ENCODE peak calls at places on chromosomes 3 and 15, in four cellular contexts. One of them, this sample, is unnamed.

GRCh38 chr3:197749315-197749600 is 425 bp upstream of the FYTTD1 start:
- DNase-seq in K562: peak; percentile 47
- DNase-seq in HepG2: no peak
- DNase-seq in H1: no peak
- DNase-seq in this sample: peak; percentile 35

GRCh38 chr3:47661121-47661752 is 82.6 kb upstream of the CSPG5 start:
- DNase-seq in K562: no peak
- DNase-seq in HepG2: no peak
- DNase-seq in H1: no peak
- DNase-seq in this sample: no peak

GRCh38 chr15:62506217-62506805 is 341.2 kb upstream of the C2CD4B start:
- DNase-seq in K562: no peak
- DNase-seq in HepG2: peak; percentile 78
- DNase-seq in H1: no peak
- DNase-seq in this sample: no peak

GRCh38 chr15:27694506-27695077 is 404.5 kb downstream of the OCA2 start:
- DNase-seq in H1: no peak
- DNase-seq in K562: no peak
- DNase-seq in HepG2: peak; percentile 9
- DNase-seq in this sample: no peak

GRCh38 chr3:195030791-195031321 is 240.1 kb downstream of the XXYLT1 start:
- DNase-seq in H1: no peak
- DNase-seq in K562: no peak
- DNase-seq in HepG2: peak; percentile 74
- DNase-seq in this sample: no peak

GRCh38 chr15:42523331-42523730 is 25.3 kb downstream of the LRRC57 start:
- DNase-seq in H1: no peak
- DNase-seq in HepG2: no peak
- DNase-seq in K562: no peak
- DNase-seq in this sample: no peak

GRCh38 chr15:84955089-84955848 is 26.4 kb upstream of the PDE8A start:
- DNase-seq in HepG2: peak; percentile 71
- DNase-seq in H1: peak; percentile 70
- DNase-seq in K562: peak; percentile 65
- DNase-seq in this sample: peak; percentile 67

GRCh38 chr15:72800819-72801481 is 17.4 kb upstream of the ADPGK start:
- DNase-seq in K562: no peak
- DNase-seq in H1: no peak
- DNase-seq in HepG2: no peak
- DNase-seq in this sample: no peak

GRCh38 chr15:67125589-67126502 is 60.4 kb downstream of the SMAD3 start:
- DNase-seq in K562: peak; percentile 42
- DNase-seq in H1: no peak
- DNase-seq in HepG2: no peak
- DNase-seq in this sample: peak; percentile 86

GRCh38 chr15:56820333-56820732 is 87.0 kb upstream of the ZNF280D start:
- DNase-seq in HepG2: no peak
- DNase-seq in K562: no peak
- DNase-seq in H1: no peak
- DNase-seq in this sample: no peak

GRCh38 chr15:56824174-56824573 is 90.9 kb upstream of the ZNF280D start:
- DNase-seq in H1: no peak
- DNase-seq in HepG2: no peak
- DNase-seq in K562: no peak
- DNase-seq in this sample: no peak

GRCh38 chr15:56817266-56817665 is 84.0 kb upstream of the ZNF280D start:
- DNase-seq in HepG2: no peak
- DNase-seq in K562: no peak
- DNase-seq in H1: no peak
- DNase-seq in this sample: no peak

GRCh38 chr15:56817690-56818089 is 84.4 kb upstream of the ZNF280D start:
- DNase-seq in H1: no peak
- DNase-seq in HepG2: no peak
- DNase-seq in K562: no peak
- DNase-seq in this sample: no peak

GRCh38 chr15:56821721-56822425 is 88.6 kb upstream of the ZNF280D start:
- DNase-seq in K562: peak; percentile 35
- DNase-seq in H1: peak; percentile 59
- DNase-seq in HepG2: peak; percentile 43
- DNase-seq in this sample: peak; percentile 48
- TF ChIP-seq FOSL1 in K562: no peak
- TF ChIP-seq FOSL1 in H1: no peak
- TF ChIP-seq FOSL1 in HepG2: no peak
- TF ChIP-seq FOSL1 in this sample: no peak

DNA sequence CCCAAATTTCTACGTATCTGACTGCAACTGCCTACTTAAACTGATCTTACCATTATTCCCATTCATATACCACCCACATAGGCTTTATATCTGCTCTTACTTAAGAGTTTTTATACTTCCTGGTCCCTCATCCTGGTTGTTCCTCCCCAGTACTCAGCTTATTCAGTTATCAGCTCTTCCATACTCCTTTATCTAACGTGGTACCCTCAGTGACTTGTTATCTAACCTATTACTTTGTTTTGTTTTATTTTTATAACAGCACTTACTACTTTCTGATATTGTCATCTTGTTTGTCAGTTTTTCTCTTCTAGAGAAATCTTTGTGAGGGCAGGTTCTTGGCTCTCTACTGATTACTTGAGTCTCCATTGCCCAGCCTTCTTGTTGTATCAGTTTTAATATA is 100.6 kb downstream of the ZNF609 start:
- DNase-seq in K562: peak; percentile 16
- DNase-seq in HepG2: no peak
- DNase-seq in H1: no peak
- DNase-seq in this sample: no peak
- TF ChIP-seq FOSL1 in K562: no peak
- TF ChIP-seq FOSL1 in HepG2: no peak
- TF ChIP-seq FOSL1 in H1: no peak
- TF ChIP-seq FOSL1 in this sample: no peak

GRCh38 chr3:38984731-38985130 is 67.0 kb downstream of the SCN11A start:
- DNase-seq in K562: no peak
- DNase-seq in HepG2: no peak
- DNase-seq in H1: no peak
- DNase-seq in this sample: no peak
- TF ChIP-seq FOSL1 in K562: no peak
- TF ChIP-seq FOSL1 in HepG2: no peak
- TF ChIP-seq FOSL1 in H1: no peak
- TF ChIP-seq FOSL1 in this sample: no peak

DNA sequence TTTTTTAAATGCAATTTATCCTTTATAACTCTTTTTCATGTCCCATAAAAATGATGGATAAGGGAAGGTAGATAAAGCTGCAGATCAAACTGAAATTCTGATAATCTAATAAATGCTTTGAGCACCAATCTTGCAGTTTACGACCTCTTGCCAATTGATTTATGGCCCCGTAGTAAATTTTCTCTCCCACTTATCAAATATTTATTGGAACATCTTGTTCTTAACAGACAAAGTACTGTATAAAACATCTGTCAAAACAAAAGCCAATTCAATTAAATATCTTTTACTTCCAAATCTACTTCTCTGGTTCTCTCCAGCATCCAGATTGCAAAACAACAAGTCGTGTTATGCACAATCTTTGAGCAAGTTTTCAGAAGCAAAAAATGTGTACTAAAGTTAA is 34.6 kb downstream of the POLR2M start:
- DNase-seq in K562: no peak
- DNase-seq in HepG2: no peak
- DNase-seq in H1: no peak
- DNase-seq in this sample: no peak
- TF ChIP-seq FOSL1 in K562: no peak
- TF ChIP-seq FOSL1 in HepG2: no peak
- TF ChIP-seq FOSL1 in H1: no peak
- TF ChIP-seq FOSL1 in this sample: no peak

GRCh38 chr15:69554321-69554961 is 101.8 kb downstream of the RPLP1 start:
- DNase-seq in H1: no peak
- DNase-seq in HepG2: peak; percentile 14
- DNase-seq in K562: no peak
- DNase-seq in this sample: no peak
- TF ChIP-seq FOSL1 in H1: no peak
- TF ChIP-seq FOSL1 in HepG2: no peak
- TF ChIP-seq FOSL1 in K562: no peak
- TF ChIP-seq FOSL1 in this sample: no peak

GRCh38 chr3:13811614-13812013 is 68.3 kb downstream of the WNT7A start:
- DNase-seq in K562: no peak
- DNase-seq in HepG2: no peak
- DNase-seq in H1: no peak
- DNase-seq in this sample: no peak

GRCh38 chr3:13812039-13812438 is 67.8 kb downstream of the WNT7A start:
- DNase-seq in H1: no peak
- DNase-seq in HepG2: no peak
- DNase-seq in K562: no peak
- DNase-seq in this sample: no peak

DNA sequence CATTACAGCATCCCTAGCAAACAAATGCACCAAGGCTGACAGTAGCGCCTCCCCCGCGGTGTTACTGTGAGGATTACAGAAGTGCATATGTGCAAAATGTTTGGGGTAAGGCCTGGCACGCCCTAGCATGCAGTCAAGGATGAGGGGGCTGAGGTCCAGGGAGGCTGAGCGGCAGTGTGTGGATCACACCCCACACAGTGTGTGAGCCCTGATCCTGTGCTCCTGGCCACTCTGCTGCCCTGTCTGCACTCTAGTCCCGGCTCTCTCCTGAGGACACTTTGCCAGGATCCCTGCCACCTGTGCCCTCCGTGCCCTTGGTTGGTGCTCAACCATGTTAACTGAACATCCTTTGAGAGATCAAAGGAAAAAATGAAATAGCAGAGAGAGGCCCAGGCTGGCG is 71.3 kb downstream of the WNT7A start:
- DNase-seq in K562: no peak
- DNase-seq in H1: no peak
- DNase-seq in HepG2: no peak
- DNase-seq in this sample: no peak
- TF ChIP-seq FOSL1 in K562: no peak
- TF ChIP-seq FOSL1 in H1: no peak
- TF ChIP-seq FOSL1 in HepG2: no peak
- TF ChIP-seq FOSL1 in this sample: no peak

GRCh38 chr15:69880616-69881309 is 217.0 kb downstream of the TLE3 start:
- DNase-seq in K562: no peak
- DNase-seq in H1: no peak
- DNase-seq in HepG2: no peak
- DNase-seq in this sample: no peak

GRCh38 chr15:69883306-69883705 is 214.4 kb downstream of the TLE3 start:
- DNase-seq in HepG2: no peak
- DNase-seq in K562: no peak
- DNase-seq in H1: no peak
- DNase-seq in this sample: no peak

GRCh38 chr15:69885182-69886041 is 212.3 kb downstream of the TLE3 start:
- DNase-seq in K562: no peak
- DNase-seq in H1: no peak
- DNase-seq in HepG2: no peak
- DNase-seq in this sample: no peak

GRCh38 chr15:69881760-69882159 is 216.0 kb downstream of the TLE3 start:
- DNase-seq in K562: no peak
- DNase-seq in HepG2: no peak
- DNase-seq in H1: no peak
- DNase-seq in this sample: no peak

DNA sequence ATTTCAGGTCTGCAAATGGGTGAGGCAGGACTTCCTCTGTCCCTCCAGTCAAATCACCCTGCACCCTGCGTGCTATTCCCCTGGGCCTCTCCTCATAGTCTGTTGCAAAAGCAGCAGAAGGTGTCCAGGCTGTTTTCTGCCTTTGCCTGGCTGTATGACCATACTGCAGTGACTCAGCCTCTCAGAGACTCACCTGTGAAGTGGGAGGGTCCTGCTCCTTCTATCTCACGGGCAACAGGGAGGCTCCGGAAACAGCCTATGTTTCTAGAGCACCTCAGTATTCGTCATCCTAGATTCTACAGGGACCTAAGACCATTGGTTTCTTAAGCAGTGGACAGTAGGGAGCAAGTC is 216.4 kb downstream of the TLE3 start:
- DNase-seq in K562: no peak
- DNase-seq in HepG2: no peak
- DNase-seq in H1: no peak
- DNase-seq in this sample: no peak
- TF ChIP-seq FOSL1 in K562: no peak
- TF ChIP-seq FOSL1 in HepG2: no peak
- TF ChIP-seq FOSL1 in H1: no peak
- TF ChIP-seq FOSL1 in this sample: no peak

GRCh38 chr15:29736745-29737023 is 85.6 kb downstream of the TJP1 start:
- DNase-seq in H1: no peak
- DNase-seq in K562: no peak
- DNase-seq in HepG2: peak; percentile 92
- DNase-seq in this sample: peak; percentile 92

GRCh38 chr15:29740692-29741311 is 81.5 kb downstream of the TJP1 start:
- DNase-seq in K562: no peak
- DNase-seq in H1: no peak
- DNase-seq in HepG2: peak; percentile 8
- DNase-seq in this sample: no peak

GRCh38 chr15:29731865-29732264 is 90.4 kb downstream of the TJP1 start:
- DNase-seq in H1: no peak
- DNase-seq in HepG2: no peak
- DNase-seq in K562: no peak
- DNase-seq in this sample: no peak

GRCh38 chr15:29736012-29736744 is 86.1 kb downstream of the TJP1 start:
- DNase-seq in HepG2: no peak
- DNase-seq in H1: no peak
- DNase-seq in K562: no peak
- DNase-seq in this sample: no peak

DNA sequence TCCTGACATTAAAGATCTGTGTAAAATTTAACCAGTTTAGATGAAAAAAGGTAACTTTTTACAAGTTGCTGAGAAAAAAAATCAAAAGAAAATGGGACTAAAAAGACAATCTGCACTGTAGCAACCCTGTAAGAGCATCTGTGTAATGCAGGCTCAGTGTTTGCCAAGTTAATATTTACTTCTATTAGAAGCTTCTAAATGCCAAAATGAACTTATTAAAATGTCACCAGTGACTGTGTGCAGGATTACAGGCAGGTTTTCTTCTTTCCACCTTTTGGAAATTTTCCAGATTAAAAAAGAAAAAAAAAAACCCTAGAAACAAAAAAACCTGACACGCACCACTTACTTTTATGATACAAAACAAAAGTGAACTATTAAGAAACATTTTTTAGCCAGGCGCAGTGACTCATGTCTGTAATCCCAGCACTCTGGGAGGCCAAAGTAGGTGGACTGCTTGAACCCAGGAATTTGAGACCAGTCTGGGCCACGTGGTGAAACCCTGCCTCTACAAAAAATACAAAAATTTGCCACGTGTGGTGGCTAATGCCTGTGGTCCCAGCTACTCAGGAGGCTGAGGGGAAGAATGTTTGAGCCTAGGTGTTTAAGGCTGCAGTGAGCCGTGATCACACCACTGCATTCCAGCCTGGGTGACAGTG is 87.2 kb downstream of the TJP1 start:
- DNase-seq in HepG2: peak; percentile 24
- DNase-seq in K562: no peak
- DNase-seq in H1: no peak
- DNase-seq in this sample: peak; percentile 31
- TF ChIP-seq FOSL1 in HepG2: no peak
- TF ChIP-seq FOSL1 in K562: no peak
- TF ChIP-seq FOSL1 in H1: no peak
- TF ChIP-seq FOSL1 in this sample: no peak